ENCODE peak calls at places on chromosomes 4 and X, in seven cellular contexts. N is CD8-positive, alpha-beta memory T cell; G is upper lobe of right lung; C is smooth muscle cell of the brain vasculature; I is CD4-positive, alpha-beta memory T cell; S is ovary; R is effector memory CD4-positive, alpha-beta T cell. F is an unnamed sample.

GRCh38 chr4:160319221-160319867 is 1216.5 kb downstream of the RAPGEF2 start:
- DNase-seq in C (peak; percentile 62), G (no peak), R (no peak), I (no peak), N (no peak), S (no peak), F (no peak)

GRCh38 chrX:64427281-64427680 is 32.0 kb upstream of the MTMR8 start:
- DNase-seq in C (no peak), G (no peak), S (no peak), R (no peak), N (no peak), I (no peak), F (no peak)

GRCh38 chrX:136784231-136784630 is 3.5 kb upstream of the ARHGEF6 start:
- DNase-seq in G (no peak), S (no peak), N (no peak), C (no peak), I (no peak), R (no peak), F (no peak)

GRCh38 chr4:8096690-8097061 is 61.9 kb downstream of the ABLIM2 start:
- DNase-seq in G (no peak), I (no peak), C (no peak), N (no peak), R (no peak), S (no peak), F (peak; percentile 4)

GRCh38 chrX:120514236-120514635 is 45.1 kb upstream of the LAMP2 start:
- DNase-seq in G (no peak), S (no peak), R (no peak), I (no peak), C (no peak), N (no peak), F (no peak)

GRCh38 chr4:110516106-110516922 is 40.4 kb downstream of the ENPEP start:
- DNase-seq in R (peak; percentile 52), G (peak; percentile 73), C (peak; percentile 33), I (peak; percentile 71), N (peak; percentile 76), S (peak; percentile 76), F (peak; percentile 45)

GRCh38 chrX:30302957-30303356 is 6.2 kb downstream of the NR0B1 start:
- DNase-seq in I (no peak), G (no peak), S (no peak), N (no peak), R (no peak), C (no peak), F (no peak)

GRCh38 chr4:76589872-76590846 is 155.1 kb downstream of the SHROOM3 start:
- DNase-seq in C (no peak), R (no peak), G (peak; percentile 83), S (peak; percentile 34), I (no peak), N (no peak), F (peak; percentile 56)

GRCh38 chr4:3510481-3510880 is 21.7 kb downstream of the LRPAP1 start:
- DNase-seq in N (no peak), I (peak; percentile 23), S (no peak), C (no peak), R (no peak), G (no peak), F (no peak)

GRCh38 chrX:25534096-25534495 is 518.3 kb upstream of the ARX start:
- DNase-seq in N (no peak), I (no peak), R (no peak), S (no peak), C (no peak), G (no peak), F (no peak)

GRCh38 chr4:138509346-138509745 is 267.2 kb upstream of the SLC7A11 start:
- DNase-seq in N (no peak), I (no peak), G (no peak), C (no peak), S (no peak), R (no peak), F (no peak)

GRCh38 chrX:21529771-21530170 is 128.4 kb downstream of the KLHL34 start:
- DNase-seq in N (no peak), R (no peak), I (no peak), G (no peak), C (no peak), S (no peak), F (no peak)

F was measured in heart left ventricle.